ENCODE peak calls at places on chromosomes 5 and 9, in four cellular contexts. G, H, O and T are unnamed samples. For H3K4me1, the result is how much of the 10 kb centered on the place peaks cover.

GRCh38 chr5:119355636-119356383 is at the start of gene TNFAIP8:
- DNase-seq in G (peak), H (no peak), O (peak), T (peak)

GRCh38 chr5:125812631-125813030 is 610.6 kb upstream of the GRAMD2B start:
- DNase-seq in G (no peak), H (no peak), O (no peak), T (no peak)

GRCh38 chr9:73239868-73240267 is 88.2 kb downstream of the ANXA1 start:
- DNase-seq in G (no peak), H (no peak), O (no peak), T (no peak)

GRCh38 chr9:124834586-124834985 is 18.7 kb upstream of the WDR38 start:
- DNase-seq in G (no peak), H (peak), O (no peak), T (peak)

GRCh38 chr9:86601697-86602096 is 247.5 kb upstream of the TUT7 start:
- DNase-seq in G (no peak), H (no peak), O (no peak), T (no peak)

GRCh38 chr5:147240266-147240985 is 5.6 kb downstream of the STK32A start:
- DNase-seq in G (no peak), H (no peak), O (no peak), T (no peak)

GRCh38 chr9:108444400-108445358 is 411.1 kb downstream of the ACTL7B start:
- DNase-seq in G (no peak), H (peak), O (peak), T (peak)

GRCh38 chr9:70413427-70413797 is 1.0 kb downstream of the KLF9 start:
- DNase-seq in G (no peak), H (peak), O (no peak), T (no peak)

GRCh38 chr5:53426517-53426839 is 54.0 kb upstream of the FST start:
- DNase-seq in G (no peak), H (no peak), O (no peak), T (no peak)

GRCh38 chr5:68305223-68305865 is 89.8 kb downstream of the PIK3R1 start:
- DNase-seq in G (no peak), H (no peak), O (no peak), T (no peak)

GRCh38 chr5:10695759-10696543 is 65.1 kb downstream of the DAP start:
- DNase-seq in G (no peak), H (peak), O (no peak), T (peak)

GRCh38 chr9:137049544-137050449 is 3.8 kb upstream of the NPDC1 start:
- DNase-seq in G (peak), H (no peak), O (peak), T (no peak)

GRCh38 chr5:383621-384020 is 59.4 kb upstream of the EXOC3 start:
- DNase-seq in G (peak), H (peak), O (no peak), T (no peak)

GRCh38 chr9:82188817-82189216 is 200.2 kb downstream of the SPATA31D1 start:
- DNase-seq in G (no peak), H (no peak), O (no peak), T (no peak)

GRCh38 chr9:3468407-3469205 is 57.2 kb downstream of the RFX3 start:
- DNase-seq in G (no peak), H (no peak), O (no peak), T (no peak)

GRCh38 chr5:154491951-154492350 is 13.9 kb upstream of the HAND1 start:
- DNase-seq in G (no peak), H (no peak), O (no peak), T (no peak)

GRCh38 chr5:43702293-43702692 is 99.3 kb downstream of the NNT start:
- DNase-seq in G (no peak), H (no peak), O (no peak), T (no peak)

GRCh38 chr5:5432020-5432707 is 9.7 kb downstream of the ICE1 start:
- DNase-seq in G (no peak), H (no peak), O (peak), T (peak)

GRCh38 chr9:105842023-105842644 is 147.8 kb downstream of the TMEM38B start:
- DNase-seq in G (peak), H (no peak), O (peak), T (peak)

GRCh38 chr5:32583582-32584232 is 1.6 kb upstream of the SUB1 start:
- DNase-seq in G (no peak), H (no peak), O (no peak), T (no peak)

GRCh38 chr5:61640631-61641030 is 308.6 kb downstream of the ZSWIM6 start:
- DNase-seq in G (no peak), H (no peak), O (no peak), T (peak)

GRCh38 chr5:57785946-57786345 is 303.3 kb upstream of the ACTBL2 start:
- DNase-seq in G (no peak), H (no peak), O (no peak), T (no peak)

GRCh38 chr9:121746411-121746810 is 95.0 kb downstream of the DAB2IP start:
- DNase-seq in G (no peak), H (no peak), O (no peak), T (no peak)

GRCh38 chr5:88813244-88813643 is 69.7 kb downstream of the MEF2C start:
- DNase-seq in G (no peak), H (no peak), O (no peak), T (no peak)

GRCh38 chr5:88815048-88815789 is 67.8 kb downstream of the MEF2C start:
- DNase-seq in G (no peak), H (no peak), O (peak), T (no peak)

GRCh38 chr5:88818296-88818695 is 64.7 kb downstream of the MEF2C start:
- DNase-seq in G (no peak), H (no peak), O (no peak), T (no peak)

GRCh38 chr5:88819332-88819999 is 63.5 kb downstream of the MEF2C start:
- DNase-seq in G (no peak), H (no peak), O (no peak), T (no peak)

DNA sequence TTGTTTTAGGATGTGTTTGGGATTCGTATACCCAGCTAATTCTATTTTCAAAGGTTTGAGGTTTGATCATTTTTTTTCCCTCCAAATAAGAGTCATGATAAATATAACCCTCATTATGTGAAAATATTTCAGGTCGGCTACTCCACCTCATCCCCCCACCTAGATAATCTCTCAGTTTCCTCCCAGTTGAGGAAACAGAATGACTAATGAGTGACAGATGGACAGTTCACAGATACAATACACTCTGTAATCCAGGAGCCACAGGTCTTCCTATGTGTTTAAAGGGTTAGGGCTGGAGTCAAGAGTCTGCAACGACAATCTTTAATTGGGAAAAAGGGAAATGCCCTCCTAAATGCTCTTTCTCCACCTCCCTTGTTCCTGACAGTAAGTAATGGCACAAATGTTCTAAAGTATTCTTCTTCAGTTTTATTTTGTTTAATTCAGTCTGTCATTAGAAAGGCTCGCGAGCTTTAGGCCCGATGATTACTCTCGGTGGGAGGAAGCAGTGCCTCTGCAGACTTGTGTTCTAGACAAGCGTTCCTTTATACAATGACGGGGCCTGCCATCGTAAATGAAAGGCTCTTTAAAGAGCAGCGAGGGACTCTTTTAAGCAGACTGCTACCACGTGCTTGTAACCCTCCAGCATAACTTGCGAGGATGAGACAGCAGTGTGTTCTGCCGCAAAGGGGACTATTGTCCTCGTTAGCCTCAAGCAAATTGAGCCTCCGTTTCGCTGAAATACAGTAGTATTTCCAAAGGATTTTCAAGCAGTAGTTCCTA is 69.0 kb downstream of the MEF2C start:
- DNase-seq in G (no peak), H (no peak), O (no peak), T (no peak)
- H3K4me1 ChIP-seq in G (under half), H (under half), O (under half), T (under half)

GRCh38 chr5:62689599-62690368 is 111.2 kb downstream of the LRRC70 start:
- DNase-seq in G (no peak), H (no peak), O (no peak), T (no peak)
- H3K4me3 ChIP-seq in G (no peak), H (no peak), O (no peak), T (no peak)

DNA sequence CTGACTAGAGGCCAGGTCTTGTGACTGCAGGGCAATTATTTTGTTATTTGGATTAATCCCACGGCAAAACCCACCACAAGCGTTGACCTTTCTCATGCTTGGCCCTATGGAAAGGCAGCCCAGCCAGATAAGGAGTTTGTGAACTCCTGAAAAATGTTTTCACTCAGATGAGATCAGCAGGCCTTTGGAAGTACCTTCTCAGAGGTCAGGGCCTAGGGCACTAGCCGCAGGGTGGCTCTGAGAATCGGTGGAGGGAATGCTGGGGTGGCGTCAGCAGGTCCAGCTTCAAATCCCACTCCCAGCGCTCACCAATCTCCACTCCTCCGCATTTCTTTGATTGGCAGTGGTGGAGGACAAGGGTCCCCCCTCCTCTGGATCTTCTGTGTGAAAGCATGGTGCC is 194.4 kb downstream of the GADD45G start:
- DNase-seq in G (no peak), H (no peak), O (no peak), T (no peak)
- H3K4me1 ChIP-seq in G (under half), H (under half), O (under half), T (under half)

GRCh38 chr5:138180183-138180782 is 1.4 kb downstream of the KIF20A start:
- DNase-seq in G (no peak), H (no peak), O (peak), T (peak)
- H3K4me3 ChIP-seq in G (no peak), H (peak), O (no peak), T (peak)

GRCh38 chr9:89440548-89440947 is 57.4 kb downstream of the SEMA4D start:
- DNase-seq in G (no peak), H (no peak), O (no peak), T (no peak)

GRCh38 chr9:89441655-89441970 is 56.3 kb downstream of the SEMA4D start:
- DNase-seq in G (no peak), H (no peak), O (no peak), T (no peak)

GRCh38 chr9:89439571-89439970 is 58.3 kb downstream of the SEMA4D start:
- DNase-seq in G (no peak), H (no peak), O (no peak), T (no peak)

GRCh38 chr9:89440951-89441654 is 56.8 kb downstream of the SEMA4D start:
- DNase-seq in G (no peak), H (no peak), O (no peak), T (no peak)

GRCh38 chr9:89440046-89440445 is 57.9 kb downstream of the SEMA4D start:
- DNase-seq in G (no peak), H (no peak), O (no peak), T (no peak)
- H3K4me1 ChIP-seq in G (under half), H (under half), O (under half), T (under half)